ENCODE peak calls at places on chromosome 2, in eight cellular contexts. D, M, H, T, Z, B, U and C are unnamed samples.

GRCh38 chr2:241617431-241618154 is 19.4 kb downstream of the THAP4 start:
- DNase-seq in D (no peak), M (no peak), H (no peak), T (peak), Z (no peak), B (peak), U (no peak), C (peak)

GRCh38 chr2:105235388-105236059 is 6.0 kb upstream of the GPR45 start:
- DNase-seq in D (peak), M (peak), H (peak), T (peak), Z (peak), B (peak), U (peak), C (peak)

GRCh38 chr2:224885295-224885694 is 157.0 kb downstream of the DOCK10 start:
- DNase-seq in D (no peak), M (no peak), H (no peak), T (no peak), Z (no peak), B (no peak), U (no peak), C (no peak)

GRCh38 chr2:96241901-96242611 is 23.7 kb downstream of the TMEM127 start:
- DNase-seq in D (peak), M (peak), H (peak), T (no peak), Z (no peak), B (peak), U (peak), C (no peak)

GRCh38 chr2:18413794-18414396 is 146.6 kb downstream of the RDH14 start:
- DNase-seq in D (peak), M (peak), H (peak), T (no peak), Z (peak), B (no peak), U (no peak), C (peak)

GRCh38 chr2:71882949-71883472 is 264.7 kb downstream of the CYP26B1 start:
- DNase-seq in D (peak), M (peak), H (peak), T (no peak), Z (no peak), B (peak), U (no peak), C (peak)

GRCh38 chr2:190533175-190533967 is 1.2 kb downstream of the NEMP2 start:
- DNase-seq in D (peak), M (no peak), H (peak), T (no peak), Z (no peak), B (no peak), U (no peak), C (no peak)

GRCh38 chr2:109217362-109218086 is 88.5 kb downstream of the SH3RF3 start:
- DNase-seq in D (peak), M (peak), H (peak), T (no peak), Z (no peak), B (peak), U (no peak), C (no peak)

GRCh38 chr2:189639003-189639609 is 22.2 kb upstream of the ASNSD1 start:
- DNase-seq in D (no peak), M (no peak), H (no peak), T (no peak), Z (no peak), B (peak), U (no peak), C (peak)

GRCh38 chr2:62565309-62565908 is 59.4 kb upstream of the TMEM17 start:
- DNase-seq in D (no peak), M (no peak), H (no peak), T (no peak), Z (no peak), B (no peak), U (no peak), C (no peak)

GRCh38 chr2:101741775-101742520 is 44.4 kb downstream of the MAP4K4 start:
- DNase-seq in D (no peak), M (peak), H (no peak), T (no peak), Z (no peak), B (no peak), U (no peak), C (peak)